ENCODE peak calls at places on chromosomes 6 and 20, in seven cellular contexts. K is NCI-H1105 treated with DMSO at 0.1 percent for 48 hours; M is RPMI7951; J is activated T-helper 1 cell treated with Interleukin-2 at 50 U/mL for 16 hours; Z is activated CD8-positive, alpha-beta memory T cell treated with anti-CD3 and anti-CD28 coated beads for 4 hours; O is endothelial cell; H is NCI-H2029. G is an unnamed sample.

GRCh38 chr6:141667580-141668309 is 465.0 kb upstream of the GJE1 start:
- DNase-seq in J (no peak), K (no peak), H (no peak), M (peak), Z (no peak), O (no peak), G (no peak)

GRCh38 chr20:15942130-15942529 is 631.1 kb downstream of the KIF16B start:
- DNase-seq in O (no peak), Z (no peak), H (no peak), J (no peak), M (no peak), K (no peak), G (no peak)

GRCh38 chr6:105611606-105612005 is 208.7 kb upstream of the PREP start:
- DNase-seq in M (peak), H (no peak), O (no peak), K (no peak), J (no peak), Z (no peak), G (no peak)

GRCh38 chr20:3919352-3919751 is 30.2 kb downstream of the PANK2 start:
- DNase-seq in K (no peak), Z (no peak), O (no peak), J (no peak), M (no peak), H (no peak), G (no peak)

GRCh38 chr6:117265425-117266266 is at the start of gene VGLL2:
- DNase-seq in H (peak), M (peak), Z (no peak), O (peak), K (peak), J (no peak), G (peak)

GRCh38 chr6:83702749-83703148 is 6.2 kb downstream of the SNAP91 start:
- DNase-seq in J (no peak), O (no peak), H (no peak), K (no peak), Z (no peak), M (no peak), G (no peak)

GRCh38 chr6:108752733-108753392 is 95.4 kb upstream of the ARMC2 start:
- DNase-seq in Z (no peak), M (no peak), O (no peak), J (no peak), K (no peak), H (no peak), G (no peak)

GRCh38 chr20:62744761-62745160 is 36.1 kb downstream of the NTSR1 start:
- DNase-seq in Z (no peak), O (no peak), H (no peak), J (no peak), K (no peak), M (no peak), G (no peak)

GRCh38 chr6:135722679-135723078 is 128.8 kb upstream of the PDE7B start:
- DNase-seq in H (no peak), J (no peak), M (peak), K (no peak), Z (no peak), O (no peak), G (no peak)

GRCh38 chr6:154606457-154606856 is 96.0 kb upstream of the CNKSR3 start:
- DNase-seq in J (peak), M (peak), H (no peak), K (no peak), Z (peak), O (no peak), G (no peak)

GRCh38 chr6:117483645-117484016 is 1.2 kb downstream of the DCBLD1 start:
- DNase-seq in H (peak), Z (no peak), J (no peak), K (peak), O (no peak), M (peak), G (no peak)

GRCh38 chr6:143766185-143766553 is 77.0 kb upstream of the LTV1 start:
- DNase-seq in H (no peak), K (no peak), M (no peak), Z (no peak), J (no peak), O (no peak), G (no peak)

G was measured in hypothalamus.